ENCODE peak calls at places on chromosomes 6 and 20, in eight cellular contexts. One of them, this sample, is unnamed.

GRCh38 chr6:47083586-47084047 is 41.5 kb upstream of the ADGRF1 start:
- DNase-seq in GDM1: no peak
- DNase-seq in renal cortical epithelial cell: peak; percentile 94
- DNase-seq in activated T-helper 9 cell treated with anti-CD3 and anti-CD28 coated beads, Interleukin-2, amount 50 U/mL, for 16 hours: no peak
- DNase-seq in Caki2: peak; percentile 14
- DNase-seq in myocyte: peak; percentile 91
- DNase-seq in HuH-7: no peak
- DNase-seq in HS-27A: no peak
- DNase-seq in this sample: peak; percentile 50

GRCh38 chr20:58021481-58021880 is 207.0 kb downstream of the ANKRD60 start:
- DNase-seq in myocyte: peak; percentile 60
- DNase-seq in renal cortical epithelial cell: no peak
- DNase-seq in Caki2: no peak
- DNase-seq in GDM1: no peak
- DNase-seq in activated T-helper 9 cell treated with anti-CD3 and anti-CD28 coated beads, Interleukin-2, amount 50 U/mL, for 16 hours: no peak
- DNase-seq in HS-27A: no peak
- DNase-seq in HuH-7: no peak
- DNase-seq in this sample: no peak

GRCh38 chr6:126923807-126924206 is 194.7 kb upstream of the RSPO3 start:
- DNase-seq in HuH-7: no peak
- DNase-seq in renal cortical epithelial cell: no peak
- DNase-seq in activated T-helper 9 cell treated with anti-CD3 and anti-CD28 coated beads, Interleukin-2, amount 50 U/mL, for 16 hours: no peak
- DNase-seq in myocyte: no peak
- DNase-seq in Caki2: no peak
- DNase-seq in HS-27A: no peak
- DNase-seq in GDM1: no peak
- DNase-seq in this sample: no peak

GRCh38 chr6:27757307-27757706 is 154.9 kb downstream of the OR2B2 start:
- DNase-seq in HS-27A: no peak
- DNase-seq in GDM1: no peak
- DNase-seq in HuH-7: no peak
- DNase-seq in myocyte: no peak
- DNase-seq in renal cortical epithelial cell: no peak
- DNase-seq in Caki2: no peak
- DNase-seq in activated T-helper 9 cell treated with anti-CD3 and anti-CD28 coated beads, Interleukin-2, amount 50 U/mL, for 16 hours: peak; percentile 34
- DNase-seq in this sample: no peak

GRCh38 chr6:145878591-145879295 is 64.1 kb upstream of the FBXO30 start:
- DNase-seq in HS-27A: no peak
- DNase-seq in renal cortical epithelial cell: no peak
- DNase-seq in GDM1: no peak
- DNase-seq in Caki2: no peak
- DNase-seq in activated T-helper 9 cell treated with anti-CD3 and anti-CD28 coated beads, Interleukin-2, amount 50 U/mL, for 16 hours: no peak
- DNase-seq in myocyte: no peak
- DNase-seq in HuH-7: no peak
- DNase-seq in this sample: peak; percentile 37

GRCh38 chr6:19538086-19538485 is 299.1 kb upstream of the ID4 start:
- DNase-seq in myocyte: no peak
- DNase-seq in GDM1: no peak
- DNase-seq in renal cortical epithelial cell: peak; percentile 59
- DNase-seq in HuH-7: no peak
- DNase-seq in activated T-helper 9 cell treated with anti-CD3 and anti-CD28 coated beads, Interleukin-2, amount 50 U/mL, for 16 hours: no peak
- DNase-seq in HS-27A: no peak
- DNase-seq in Caki2: no peak
- DNase-seq in this sample: no peak

GRCh38 chr6:141914646-141915045 is 218.1 kb upstream of the GJE1 start:
- DNase-seq in renal cortical epithelial cell: no peak
- DNase-seq in myocyte: no peak
- DNase-seq in HuH-7: no peak
- DNase-seq in activated T-helper 9 cell treated with anti-CD3 and anti-CD28 coated beads, Interleukin-2, amount 50 U/mL, for 16 hours: no peak
- DNase-seq in HS-27A: no peak
- DNase-seq in GDM1: no peak
- DNase-seq in Caki2: no peak
- DNase-seq in this sample: no peak

GRCh38 chr6:42279966-42280629 is 62.4 kb upstream of the MRPS10 start:
- DNase-seq in activated T-helper 9 cell treated with anti-CD3 and anti-CD28 coated beads, Interleukin-2, amount 50 U/mL, for 16 hours: no peak
- DNase-seq in Caki2: no peak
- DNase-seq in HS-27A: no peak
- DNase-seq in renal cortical epithelial cell: no peak
- DNase-seq in GDM1: no peak
- DNase-seq in HuH-7: no peak
- DNase-seq in myocyte: no peak
- DNase-seq in this sample: peak; percentile 42

GRCh38 chr6:139370047-139370706 is 4.3 kb downstream of the CITED2 start:
- DNase-seq in renal cortical epithelial cell: peak; percentile 77
- DNase-seq in HuH-7: no peak
- DNase-seq in GDM1: no peak
- DNase-seq in Caki2: peak; percentile 63
- DNase-seq in activated T-helper 9 cell treated with anti-CD3 and anti-CD28 coated beads, Interleukin-2, amount 50 U/mL, for 16 hours: no peak
- DNase-seq in myocyte: peak; percentile 94
- DNase-seq in HS-27A: no peak
- DNase-seq in this sample: peak; percentile 87

GRCh38 chr6:17086469-17086868 is 15.4 kb upstream of the STMND1 start:
- DNase-seq in activated T-helper 9 cell treated with anti-CD3 and anti-CD28 coated beads, Interleukin-2, amount 50 U/mL, for 16 hours: no peak
- DNase-seq in HuH-7: peak; percentile 67
- DNase-seq in renal cortical epithelial cell: peak; percentile 71
- DNase-seq in Caki2: peak; percentile 53
- DNase-seq in HS-27A: peak; percentile 66
- DNase-seq in GDM1: no peak
- DNase-seq in myocyte: peak; percentile 84
- DNase-seq in this sample: peak; percentile 68

GRCh38 chr20:62254021-62254724 is 15.9 kb downstream of the OSBPL2 start:
- DNase-seq in HS-27A: no peak
- DNase-seq in GDM1: no peak
- DNase-seq in activated T-helper 9 cell treated with anti-CD3 and anti-CD28 coated beads, Interleukin-2, amount 50 U/mL, for 16 hours: no peak
- DNase-seq in HuH-7: no peak
- DNase-seq in renal cortical epithelial cell: no peak
- DNase-seq in myocyte: no peak
- DNase-seq in Caki2: no peak
- DNase-seq in this sample: no peak

GRCh38 chr20:34300809-34301586 is 2.2 kb downstream of the AHCY start:
- DNase-seq in HS-27A: no peak
- DNase-seq in myocyte: peak; percentile 52
- DNase-seq in activated T-helper 9 cell treated with anti-CD3 and anti-CD28 coated beads, Interleukin-2, amount 50 U/mL, for 16 hours: no peak
- DNase-seq in GDM1: no peak
- DNase-seq in Caki2: no peak
- DNase-seq in HuH-7: peak; percentile 72
- DNase-seq in renal cortical epithelial cell: no peak
- DNase-seq in this sample: no peak

GRCh38 chr6:148799647-148800046 is 52.8 kb downstream of the UST start:
- DNase-seq in HS-27A: no peak
- DNase-seq in activated T-helper 9 cell treated with anti-CD3 and anti-CD28 coated beads, Interleukin-2, amount 50 U/mL, for 16 hours: no peak
- DNase-seq in GDM1: no peak
- DNase-seq in HuH-7: no peak
- DNase-seq in Caki2: no peak
- DNase-seq in myocyte: no peak
- DNase-seq in renal cortical epithelial cell: no peak
- DNase-seq in this sample: no peak

GRCh38 chr20:33053291-33054106 is at the start of gene BPIFB3:
- DNase-seq in GDM1: no peak
- DNase-seq in myocyte: no peak
- DNase-seq in renal cortical epithelial cell: no peak
- DNase-seq in HuH-7: no peak
- DNase-seq in Caki2: no peak
- DNase-seq in HS-27A: no peak
- DNase-seq in activated T-helper 9 cell treated with anti-CD3 and anti-CD28 coated beads, Interleukin-2, amount 50 U/mL, for 16 hours: no peak
- DNase-seq in this sample: no peak

GRCh38 chr20:19466204-19466928 is 253.9 kb downstream of the SLC24A3 start:
- DNase-seq in HS-27A: no peak
- DNase-seq in Caki2: no peak
- DNase-seq in myocyte: no peak
- DNase-seq in GDM1: no peak
- DNase-seq in HuH-7: no peak
- DNase-seq in activated T-helper 9 cell treated with anti-CD3 and anti-CD28 coated beads, Interleukin-2, amount 50 U/mL, for 16 hours: no peak
- DNase-seq in renal cortical epithelial cell: no peak
- DNase-seq in this sample: no peak

GRCh38 chr6:78243519-78243918 is 590.7 kb downstream of the MEI4 start:
- DNase-seq in renal cortical epithelial cell: peak; percentile 5
- DNase-seq in HuH-7: no peak
- DNase-seq in myocyte: no peak
- DNase-seq in Caki2: peak; percentile 35
- DNase-seq in GDM1: no peak
- DNase-seq in HS-27A: peak; percentile 23
- DNase-seq in activated T-helper 9 cell treated with anti-CD3 and anti-CD28 coated beads, Interleukin-2, amount 50 U/mL, for 16 hours: no peak
- DNase-seq in this sample: peak; percentile 62

GRCh38 chr6:158674342-158674969 is 24.6 kb downstream of the SYTL3 start:
- DNase-seq in activated T-helper 9 cell treated with anti-CD3 and anti-CD28 coated beads, Interleukin-2, amount 50 U/mL, for 16 hours: no peak
- DNase-seq in myocyte: no peak
- DNase-seq in HuH-7: no peak
- DNase-seq in Caki2: no peak
- DNase-seq in HS-27A: no peak
- DNase-seq in GDM1: no peak
- DNase-seq in renal cortical epithelial cell: no peak
- DNase-seq in this sample: no peak

GRCh38 chr6:36533321-36533720 is 14.0 kb downstream of the STK38 start:
- DNase-seq in myocyte: no peak
- DNase-seq in HS-27A: no peak
- DNase-seq in Caki2: no peak
- DNase-seq in activated T-helper 9 cell treated with anti-CD3 and anti-CD28 coated beads, Interleukin-2, amount 50 U/mL, for 16 hours: no peak
- DNase-seq in GDM1: no peak
- DNase-seq in renal cortical epithelial cell: no peak
- DNase-seq in HuH-7: no peak
- DNase-seq in this sample: no peak

GRCh38 chr20:46826343-46826984 is 68.2 kb upstream of the EYA2 start:
- DNase-seq in HS-27A: no peak
- DNase-seq in activated T-helper 9 cell treated with anti-CD3 and anti-CD28 coated beads, Interleukin-2, amount 50 U/mL, for 16 hours: no peak
- DNase-seq in HuH-7: no peak
- DNase-seq in GDM1: no peak
- DNase-seq in myocyte: no peak
- DNase-seq in renal cortical epithelial cell: no peak
- DNase-seq in Caki2: no peak
- DNase-seq in this sample: peak; percentile 40

GRCh38 chr6:119856136-119856535 is 506.6 kb upstream of the MAN1A1 start:
- DNase-seq in activated T-helper 9 cell treated with anti-CD3 and anti-CD28 coated beads, Interleukin-2, amount 50 U/mL, for 16 hours: no peak
- DNase-seq in GDM1: no peak
- DNase-seq in renal cortical epithelial cell: peak; percentile 19
- DNase-seq in HuH-7: no peak
- DNase-seq in myocyte: no peak
- DNase-seq in HS-27A: no peak
- DNase-seq in Caki2: no peak
- DNase-seq in this sample: peak; percentile 1

GRCh38 chr6:69179681-69180080 is 544.6 kb downstream of the ADGRB3 start:
- DNase-seq in HS-27A: no peak
- DNase-seq in HuH-7: no peak
- DNase-seq in GDM1: no peak
- DNase-seq in myocyte: no peak
- DNase-seq in activated T-helper 9 cell treated with anti-CD3 and anti-CD28 coated beads, Interleukin-2, amount 50 U/mL, for 16 hours: no peak
- DNase-seq in renal cortical epithelial cell: peak; percentile 31
- DNase-seq in Caki2: peak; percentile 46
- DNase-seq in this sample: peak; percentile 16

GRCh38 chr6:24283043-24283985 is 74.5 kb downstream of the DCDC2 start:
- DNase-seq in renal cortical epithelial cell: peak; percentile 99
- DNase-seq in activated T-helper 9 cell treated with anti-CD3 and anti-CD28 coated beads, Interleukin-2, amount 50 U/mL, for 16 hours: no peak
- DNase-seq in myocyte: peak; percentile 79
- DNase-seq in HS-27A: peak; percentile 88
- DNase-seq in Caki2: peak; percentile 92
- DNase-seq in HuH-7: peak; percentile 64
- DNase-seq in GDM1: peak; percentile 41
- DNase-seq in this sample: peak; percentile 86

GRCh38 chr6:14598017-14598864 is 480.7 kb downstream of the CD83 start:
- DNase-seq in renal cortical epithelial cell: peak; percentile 47
- DNase-seq in HuH-7: no peak
- DNase-seq in HS-27A: no peak
- DNase-seq in activated T-helper 9 cell treated with anti-CD3 and anti-CD28 coated beads, Interleukin-2, amount 50 U/mL, for 16 hours: no peak
- DNase-seq in myocyte: no peak
- DNase-seq in Caki2: no peak
- DNase-seq in GDM1: no peak
- DNase-seq in this sample: no peak

GRCh38 chr6:166106076-166106686 is 61.5 kb downstream of the TBXT start:
- DNase-seq in myocyte: peak; percentile 75
- DNase-seq in GDM1: peak; percentile 21
- DNase-seq in HuH-7: peak; percentile 58
- DNase-seq in renal cortical epithelial cell: peak; percentile 42
- DNase-seq in HS-27A: no peak
- DNase-seq in activated T-helper 9 cell treated with anti-CD3 and anti-CD28 coated beads, Interleukin-2, amount 50 U/mL, for 16 hours: no peak
- DNase-seq in Caki2: peak; percentile 35
- DNase-seq in this sample: peak; percentile 56

GRCh38 chr20:33793011-33793931 is 17.9 kb upstream of the CHMP4B start:
- DNase-seq in Caki2: no peak
- DNase-seq in HS-27A: no peak
- DNase-seq in myocyte: peak; percentile 5
- DNase-seq in GDM1: no peak
- DNase-seq in activated T-helper 9 cell treated with anti-CD3 and anti-CD28 coated beads, Interleukin-2, amount 50 U/mL, for 16 hours: no peak
- DNase-seq in HuH-7: no peak
- DNase-seq in renal cortical epithelial cell: peak; percentile 48
- DNase-seq in this sample: peak; percentile 43

GRCh38 chr6:27547157-27548075 is 74.5 kb upstream of the ZNF184 start:
- DNase-seq in HuH-7: no peak
- DNase-seq in Caki2: peak; percentile 80
- DNase-seq in myocyte: peak; percentile 53
- DNase-seq in renal cortical epithelial cell: no peak
- DNase-seq in GDM1: no peak
- DNase-seq in HS-27A: peak; percentile 75
- DNase-seq in activated T-helper 9 cell treated with anti-CD3 and anti-CD28 coated beads, Interleukin-2, amount 50 U/mL, for 16 hours: no peak
- DNase-seq in this sample: peak; percentile 79

GRCh38 chr6:107811591-107812218 is 12.4 kb downstream of the SCML4 start:
- DNase-seq in activated T-helper 9 cell treated with anti-CD3 and anti-CD28 coated beads, Interleukin-2, amount 50 U/mL, for 16 hours: no peak
- DNase-seq in HuH-7: no peak
- DNase-seq in Caki2: peak; percentile 24
- DNase-seq in HS-27A: no peak
- DNase-seq in renal cortical epithelial cell: peak; percentile 80
- DNase-seq in myocyte: peak; percentile 71
- DNase-seq in GDM1: no peak
- DNase-seq in this sample: no peak

GRCh38 chr20:58236612-58237317 is 8.3 kb upstream of the ANKRD60 start:
- DNase-seq in renal cortical epithelial cell: peak; percentile 23
- DNase-seq in activated T-helper 9 cell treated with anti-CD3 and anti-CD28 coated beads, Interleukin-2, amount 50 U/mL, for 16 hours: peak; percentile 76
- DNase-seq in Caki2: peak; percentile 65
- DNase-seq in HuH-7: peak; percentile 85
- DNase-seq in myocyte: peak; percentile 76
- DNase-seq in HS-27A: no peak
- DNase-seq in GDM1: peak; percentile 28
- DNase-seq in this sample: peak; percentile 70

GRCh38 chr20:19661717-19662637 is 96.1 kb upstream of the RIN2 start:
- DNase-seq in HS-27A: peak; percentile 52
- DNase-seq in activated T-helper 9 cell treated with anti-CD3 and anti-CD28 coated beads, Interleukin-2, amount 50 U/mL, for 16 hours: no peak
- DNase-seq in renal cortical epithelial cell: peak; percentile 71
- DNase-seq in GDM1: peak; percentile 49
- DNase-seq in Caki2: peak; percentile 46
- DNase-seq in myocyte: peak; percentile 82
- DNase-seq in HuH-7: peak; percentile 77
- DNase-seq in this sample: peak; percentile 68

GRCh38 chr20:44678247-44678646 is 26.7 kb upstream of the ADA start:
- DNase-seq in GDM1: peak; percentile 41
- DNase-seq in activated T-helper 9 cell treated with anti-CD3 and anti-CD28 coated beads, Interleukin-2, amount 50 U/mL, for 16 hours: no peak
- DNase-seq in myocyte: no peak
- DNase-seq in HuH-7: no peak
- DNase-seq in HS-27A: no peak
- DNase-seq in renal cortical epithelial cell: no peak
- DNase-seq in Caki2: no peak
- DNase-seq in this sample: no peak